ENCODE peak calls at places on chromosome 14, in four cellular contexts. One of them, this sample, is unnamed.

GRCh38 chr14:88618476-88618875 is 55.6 kb downstream of the ZC3H14 start:
- DNase-seq in fibroblast of mammary gland: no peak
- DNase-seq in pancreas: no peak
- DNase-seq in progenitor cell of endocrine pancreas: no peak
- DNase-seq in this sample: no peak

GRCh38 chr14:93073833-93074769 is 41.6 kb downstream of the ITPK1 start:
- DNase-seq in fibroblast of mammary gland: peak
- DNase-seq in pancreas: no peak
- DNase-seq in progenitor cell of endocrine pancreas: no peak
- DNase-seq in this sample: no peak

GRCh38 chr14:77275041-77275854 is 4.2 kb upstream of the NGB start:
- DNase-seq in fibroblast of mammary gland: no peak
- DNase-seq in pancreas: no peak
- DNase-seq in progenitor cell of endocrine pancreas: no peak
- DNase-seq in this sample: no peak

GRCh38 chr14:85604671-85605070 is 74.7 kb downstream of the FLRT2 start:
- DNase-seq in progenitor cell of endocrine pancreas: no peak
- DNase-seq in pancreas: no peak
- DNase-seq in fibroblast of mammary gland: no peak
- DNase-seq in this sample: no peak

GRCh38 chr14:104288272-104288671 is 149.9 kb downstream of the KIF26A start:
- DNase-seq in fibroblast of mammary gland: no peak
- DNase-seq in pancreas: no peak
- DNase-seq in progenitor cell of endocrine pancreas: no peak
- DNase-seq in this sample: no peak

GRCh38 chr14:49959822-49960408 is 67.0 kb downstream of the ARF6 start:
- DNase-seq in fibroblast of mammary gland: no peak
- DNase-seq in progenitor cell of endocrine pancreas: no peak
- DNase-seq in pancreas: no peak
- DNase-seq in this sample: no peak

GRCh38 chr14:94907626-94908261 is 137.8 kb upstream of the GSC start:
- DNase-seq in pancreas: no peak
- DNase-seq in fibroblast of mammary gland: no peak
- DNase-seq in progenitor cell of endocrine pancreas: no peak
- DNase-seq in this sample: no peak

GRCh38 chr14:78605065-78605762 is 435.0 kb downstream of the NRXN3 start:
- DNase-seq in progenitor cell of endocrine pancreas: no peak
- DNase-seq in fibroblast of mammary gland: peak
- DNase-seq in pancreas: no peak
- DNase-seq in this sample: no peak

GRCh38 chr14:75859746-75860145 is 122.0 kb downstream of the TGFB3 start:
- DNase-seq in progenitor cell of endocrine pancreas: no peak
- DNase-seq in fibroblast of mammary gland: no peak
- DNase-seq in pancreas: no peak
- DNase-seq in this sample: no peak

GRCh38 chr14:96274122-96274910 is 18.3 kb downstream of the BDKRB1 start:
- DNase-seq in fibroblast of mammary gland: peak
- DNase-seq in pancreas: no peak
- DNase-seq in progenitor cell of endocrine pancreas: no peak
- DNase-seq in this sample: no peak

GRCh38 chr14:67566908-67567307 is 33.2 kb downstream of the PIGH start:
- DNase-seq in fibroblast of mammary gland: no peak
- DNase-seq in progenitor cell of endocrine pancreas: no peak
- DNase-seq in pancreas: no peak
- DNase-seq in this sample: no peak

GRCh38 chr14:67562025-67562775 is 29.1 kb downstream of the PLEKHH1 start:
- DNase-seq in pancreas: no peak
- DNase-seq in progenitor cell of endocrine pancreas: no peak
- DNase-seq in fibroblast of mammary gland: no peak
- DNase-seq in this sample: no peak

GRCh38 chr14:67564236-67564635 is 31.1 kb downstream of the PLEKHH1 start:
- DNase-seq in fibroblast of mammary gland: no peak
- DNase-seq in progenitor cell of endocrine pancreas: no peak
- DNase-seq in pancreas: no peak
- DNase-seq in this sample: no peak

GRCh38 chr14:67559639-67560038 is 26.5 kb downstream of the PLEKHH1 start:
- DNase-seq in progenitor cell of endocrine pancreas: no peak
- DNase-seq in fibroblast of mammary gland: no peak
- DNase-seq in pancreas: no peak
- DNase-seq in this sample: no peak

GRCh38 chr14:67562776-67563150 is 29.7 kb downstream of the PLEKHH1 start:
- DNase-seq in fibroblast of mammary gland: no peak
- DNase-seq in pancreas: no peak
- DNase-seq in progenitor cell of endocrine pancreas: no peak
- DNase-seq in this sample: no peak
- TF ChIP-seq CTCF in fibroblast of mammary gland: no peak
- TF ChIP-seq CTCF in pancreas: no peak
- TF ChIP-seq CTCF in progenitor cell of endocrine pancreas: no peak
- TF ChIP-seq CTCF in this sample: no peak

DNA sequence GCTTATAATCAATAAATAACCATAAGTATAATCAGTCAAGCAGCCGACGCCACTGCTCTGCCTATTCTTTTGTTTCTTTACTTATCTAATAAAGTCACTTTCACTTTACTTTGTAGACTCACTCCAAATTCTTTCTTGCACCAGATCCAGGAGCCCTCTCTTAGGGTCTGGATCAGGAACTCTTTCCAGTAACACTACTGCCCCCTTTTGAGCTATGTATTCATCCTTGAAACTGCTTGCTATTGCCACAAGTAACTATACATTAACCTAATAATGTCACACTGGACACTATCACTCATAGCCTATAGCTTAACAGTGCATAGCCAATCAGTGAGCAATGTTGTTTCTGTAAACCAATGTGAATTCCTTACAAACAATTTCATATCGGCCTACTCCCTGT is 2.8 kb upstream of the NID2 start:
- DNase-seq in pancreas: no peak
- DNase-seq in progenitor cell of endocrine pancreas: no peak
- DNase-seq in fibroblast of mammary gland: peak
- DNase-seq in this sample: no peak
- TF ChIP-seq CTCF in pancreas: no peak
- TF ChIP-seq CTCF in progenitor cell of endocrine pancreas: peak
- TF ChIP-seq CTCF in fibroblast of mammary gland: peak
- TF ChIP-seq CTCF in this sample: no peak

DNA sequence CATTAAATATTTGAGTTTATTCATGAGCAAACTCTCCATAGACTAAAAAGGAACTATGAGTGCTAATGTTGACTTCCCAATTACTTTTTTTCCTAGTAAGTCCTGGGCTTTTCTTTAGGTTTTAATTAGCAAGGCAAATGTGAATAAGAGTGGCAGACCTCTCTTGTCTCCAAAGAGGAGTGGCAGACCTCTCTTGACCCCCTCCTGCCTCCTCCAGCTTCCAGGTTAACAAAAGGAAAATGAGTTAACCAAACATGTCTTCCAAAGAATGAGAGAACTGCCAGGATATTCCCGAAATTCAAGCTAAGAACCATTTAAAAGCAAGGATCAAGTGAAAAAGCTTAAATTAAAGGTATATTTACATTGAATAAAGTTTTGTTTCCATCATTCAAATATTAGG is 253.2 kb downstream of the MDGA2 start:
- DNase-seq in pancreas: no peak
- DNase-seq in progenitor cell of endocrine pancreas: no peak
- DNase-seq in fibroblast of mammary gland: no peak
- DNase-seq in this sample: no peak
- TF ChIP-seq CTCF in pancreas: no peak
- TF ChIP-seq CTCF in progenitor cell of endocrine pancreas: no peak
- TF ChIP-seq CTCF in fibroblast of mammary gland: no peak
- TF ChIP-seq CTCF in this sample: no peak

GRCh38 chr14:29926701-29927595 is 699 bp downstream of the PRKD1 start:
- DNase-seq in progenitor cell of endocrine pancreas: peak
- DNase-seq in fibroblast of mammary gland: peak
- DNase-seq in pancreas: peak
- DNase-seq in this sample: peak
- TF ChIP-seq CTCF in progenitor cell of endocrine pancreas: peak
- TF ChIP-seq CTCF in fibroblast of mammary gland: no peak
- TF ChIP-seq CTCF in pancreas: no peak
- TF ChIP-seq CTCF in this sample: no peak

GRCh38 chr14:54642121-54642520 is 75.2 kb downstream of the SAMD4A start:
- DNase-seq in fibroblast of mammary gland: no peak
- DNase-seq in pancreas: no peak
- DNase-seq in progenitor cell of endocrine pancreas: no peak
- DNase-seq in this sample: no peak

GRCh38 chr14:54646576-54647130 is 79.7 kb downstream of the SAMD4A start:
- DNase-seq in progenitor cell of endocrine pancreas: no peak
- DNase-seq in fibroblast of mammary gland: no peak
- DNase-seq in pancreas: no peak
- DNase-seq in this sample: no peak

GRCh38 chr14:54643696-54644176 is 76.8 kb downstream of the SAMD4A start:
- DNase-seq in pancreas: no peak
- DNase-seq in progenitor cell of endocrine pancreas: no peak
- DNase-seq in fibroblast of mammary gland: no peak
- DNase-seq in this sample: no peak

GRCh38 chr14:54640480-54640879 is 73.6 kb downstream of the SAMD4A start:
- DNase-seq in pancreas: no peak
- DNase-seq in fibroblast of mammary gland: no peak
- DNase-seq in progenitor cell of endocrine pancreas: no peak
- DNase-seq in this sample: no peak

DNA sequence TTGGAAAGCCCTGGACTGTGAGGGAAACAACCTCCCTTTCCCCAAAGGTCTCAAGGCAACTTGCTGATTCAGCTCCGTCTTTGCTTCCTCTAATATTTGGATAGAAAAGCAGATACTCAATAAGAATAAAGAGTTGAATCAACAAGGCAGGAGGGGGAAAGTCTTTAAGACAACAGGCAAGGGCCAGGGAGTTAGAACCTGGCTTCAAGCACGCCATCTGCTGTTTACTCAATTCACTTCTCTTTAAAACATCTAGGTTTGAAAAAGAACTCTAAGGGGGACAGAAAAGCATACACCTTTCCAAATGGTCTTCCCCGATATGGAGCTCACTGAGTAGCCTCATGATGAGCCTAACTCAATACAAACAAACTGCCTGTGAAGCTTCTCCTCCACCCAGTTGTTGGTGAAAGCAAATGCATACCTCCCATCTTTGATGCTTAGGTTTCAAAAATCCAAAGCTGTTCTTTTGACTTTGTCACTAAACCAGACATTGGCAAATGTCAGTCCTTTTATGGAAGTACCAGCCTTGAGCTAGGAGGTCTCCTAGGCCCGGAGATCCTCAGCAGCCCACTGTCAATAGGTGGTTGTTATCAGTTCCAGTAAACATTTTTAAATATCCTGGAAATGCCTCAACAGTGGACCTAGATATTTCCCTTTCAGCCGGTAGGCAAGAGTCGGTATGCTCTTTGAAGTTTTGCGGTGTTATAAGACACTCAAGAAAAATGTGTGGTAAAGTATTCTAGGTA is 76.2 kb downstream of the SAMD4A start:
- DNase-seq in fibroblast of mammary gland: peak
- DNase-seq in progenitor cell of endocrine pancreas: no peak
- DNase-seq in pancreas: no peak
- DNase-seq in this sample: no peak
- TF ChIP-seq CTCF in fibroblast of mammary gland: peak
- TF ChIP-seq CTCF in progenitor cell of endocrine pancreas: peak
- TF ChIP-seq CTCF in pancreas: no peak
- TF ChIP-seq CTCF in this sample: no peak